ENCODE peak calls at places on chromosome 19, in seven cellular contexts. N, T, J, H, M, R and X are unnamed samples.
A peak's percentile ranks its signal among the peaks of the same experiment; 100 is the strongest.

GRCh38 chr19:49758292-49758691 is 4.8 kb downstream of the TSKS start:
- DNase-seq in N (no peak), T (peak; percentile 77), J (peak; percentile 42), H (no peak), M (no peak), R (no peak), X (peak; percentile 37)

GRCh38 chr19:35882074-35882832 is 13.9 kb downstream of the APLP1 start:
- DNase-seq in N (peak; percentile 94), T (peak; percentile 77), J (peak; percentile 71), H (no peak), M (peak; percentile 90), R (no peak), X (no peak)

GRCh38 chr19:44367024-44367423 is 10.5 kb upstream of the ZNF112 start:
- DNase-seq in N (no peak), T (peak; percentile 7), J (no peak), H (no peak), M (no peak), R (no peak), X (no peak)

GRCh38 chr19:41621654-41622053 is 5.2 kb downstream of the CEACAM4 start:
- DNase-seq in N (no peak), T (no peak), J (no peak), H (no peak), M (no peak), R (no peak), X (no peak)

GRCh38 chr19:9075064-9075964 is 11.5 kb upstream of the OR1M1 start:
- DNase-seq in N (no peak), T (peak; percentile 99), J (peak; percentile 100), H (peak; percentile 30), M (peak; percentile 90), R (no peak), X (peak; percentile 75)

GRCh38 chr19:3275068-3275582 is 50.7 kb downstream of the CELF5 start:
- DNase-seq in N (peak; percentile 90), T (no peak), J (peak; percentile 10), H (no peak), M (no peak), R (peak; percentile 45), X (no peak)

GRCh38 chr19:23882493-23882892 is 32.2 kb upstream of the ZNF726 start:
- DNase-seq in N (no peak), T (peak; percentile 15), J (no peak), H (no peak), M (peak; percentile 58), R (no peak), X (peak; percentile 12)

GRCh38 chr19:1066748-1067340 is at the start of gene ARHGAP45:
- DNase-seq in N (no peak), T (no peak), J (peak; percentile 48), H (no peak), M (no peak), R (peak; percentile 86), X (no peak)

GRCh38 chr19:45508931-45509691 is 1.8 kb downstream of the VASP start:
- DNase-seq in N (no peak), T (peak; percentile 87), J (peak; percentile 57), H (no peak), M (peak; percentile 69), R (peak; percentile 43), X (peak; percentile 73)

GRCh38 chr19:4722671-4723464 is 774 bp downstream of the DPP9 start:
- DNase-seq in N (no peak), T (peak; percentile 62), J (peak; percentile 42), H (no peak), M (no peak), R (peak; percentile 28), X (peak; percentile 59)

GRCh38 chr19:33684550-33685303 is 63.0 kb downstream of the CHST8 start:
- DNase-seq in N (peak; percentile 75), T (no peak), J (no peak), H (no peak), M (no peak), R (no peak), X (peak; percentile 79)

GRCh38 chr19:5578094-5578846 is 10.5 kb upstream of the TINCR start:
- DNase-seq in N (peak; percentile 75), T (peak; percentile 49), J (peak; percentile 84), H (no peak), M (peak; percentile 48), R (peak; percentile 76), X (peak; percentile 82)

GRCh38 chr19:32224371-32225244 is 120.8 kb upstream of the ZNF507 start:
- DNase-seq in N (peak; percentile 49), T (peak; percentile 41), J (peak; percentile 47), H (peak; percentile 34), M (peak; percentile 25), R (peak; percentile 64), X (peak; percentile 75)

GRCh38 chr19:670609-671075 is 5.5 kb upstream of the FSTL3 start:
- DNase-seq in N (no peak), T (no peak), J (no peak), H (no peak), M (no peak), R (no peak), X (no peak)

GRCh38 chr19:30596813-30597399 is 224.7 kb downstream of the ZNF536 start:
- DNase-seq in N (no peak), T (no peak), J (no peak), H (no peak), M (no peak), R (no peak), X (no peak)

GRCh38 chr19:38952395-38953165 is 21.8 kb downstream of the MRPS12 start:
- DNase-seq in N (peak; percentile 76), T (no peak), J (peak; percentile 75), H (no peak), M (peak; percentile 96), R (peak; percentile 40), X (peak; percentile 87)